ENCODE peak calls at places on chromosome 19, in six cellular contexts. I is GM12878, G is epithelial cell of esophagus, X is HFF-Myc, W is PC-3, C is cardiac muscle cell. B is an unnamed sample.

GRCh38 chr19:50423279-50424113 is 4.8 kb downstream of the SPIB start:
- DNase-seq in G (no peak), C (no peak), I (no peak), X (no peak), W (no peak), B (no peak)

GRCh38 chr19:37007587-37008220 is 70.5 kb upstream of the ZNF420 start:
- DNase-seq in X (peak), G (no peak), I (no peak), W (no peak), C (peak), B (no peak)

GRCh38 chr19:1276620-1277007 is 1.3 kb downstream of the FAM174C start:
- DNase-seq in C (no peak), W (no peak), X (no peak), G (no peak), I (no peak), B (no peak)

GRCh38 chr19:16660763-16661479 is at the start of gene TMEM38A:
- DNase-seq in X (no peak), C (peak), I (no peak), G (peak), W (peak), B (peak)

GRCh38 chr19:29832801-29833200 is 21.0 kb downstream of the CCNE1 start:
- DNase-seq in C (no peak), I (no peak), G (no peak), X (no peak), W (no peak), B (no peak)

GRCh38 chr19:21604351-21604926 is 99.0 kb downstream of the ZNF429 start:
- DNase-seq in G (peak), I (no peak), X (no peak), W (peak), C (peak), B (no peak)

GRCh38 chr19:42442833-42443232 is at the start of gene CXCL17:
- DNase-seq in G (peak), W (peak), I (no peak), C (no peak), X (no peak), B (no peak)

GRCh38 chr19:21463449-21464105 is 41.8 kb upstream of the ZNF429 start:
- DNase-seq in I (no peak), W (peak), G (no peak), X (no peak), C (peak), B (peak)

GRCh38 chr19:16571689-16572331 is 405 bp downstream of the SLC35E1 start:
- DNase-seq in I (no peak), W (peak), G (peak), X (no peak), C (peak), B (no peak)

GRCh38 chr19:17328517-17329060 is 6.1 kb downstream of the ANO8 start:
- DNase-seq in X (no peak), W (no peak), I (no peak), C (no peak), G (no peak), B (no peak)

GRCh38 chr19:2811735-2812413 is 7.8 kb upstream of the ZNF554 start:
- DNase-seq in C (no peak), W (no peak), I (no peak), X (no peak), G (no peak), B (no peak)

GRCh38 chr19:10566408-10566657 is 523 bp upstream of the KRI1 start:
- DNase-seq in G (no peak), I (no peak), C (no peak), W (no peak), X (no peak), B (no peak)

GRCh38 chr19:10566658-10567410 is 1.0 kb upstream of the KRI1 start:
- DNase-seq in C (no peak), G (no peak), I (peak), W (no peak), X (no peak), B (no peak)

GRCh38 chr19:10567696-10568443 is 909 bp downstream of the CDKN2D start:
- DNase-seq in I (no peak), G (no peak), C (no peak), X (no peak), W (no peak), B (no peak)

GRCh38 chr19:10568826-10569651 is at the start of gene CDKN2D:
- DNase-seq in C (peak), G (peak), X (peak), W (peak), I (peak), B (peak)

DNA sequence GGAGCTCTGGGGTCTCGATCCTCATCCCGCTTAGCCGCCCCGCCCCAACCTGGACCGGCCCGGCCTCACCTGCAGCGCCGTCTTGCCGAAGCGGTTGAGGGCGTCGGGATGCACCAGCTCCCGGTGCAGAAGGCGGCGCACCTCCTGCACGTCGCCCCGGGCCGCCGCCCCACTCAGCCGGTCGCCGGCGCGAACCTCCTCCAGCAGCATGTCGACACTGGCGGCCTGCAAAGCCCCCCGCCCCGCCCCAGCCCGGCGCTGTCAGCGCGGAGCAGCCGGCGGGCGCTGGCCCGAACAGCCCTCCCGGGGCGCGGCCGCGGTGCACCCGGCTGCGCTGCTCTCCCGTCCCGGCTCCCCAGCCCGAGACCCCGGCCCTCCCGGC is 344 bp downstream of the CDKN2D start:
- DNase-seq in I (no peak), X (no peak), C (no peak), W (peak), G (peak), B (no peak)
- TF ChIP-seq CTCF in I (no peak), X (no peak), C (no peak), W (no peak), G (no peak), B (peak)

GRCh38 chr19:31232220-31232619 is 117.0 kb downstream of the TSHZ3 start:
- DNase-seq in W (no peak), C (no peak), I (no peak), G (peak), X (peak), B (no peak)
- TF ChIP-seq CTCF in W (no peak), C (no peak), I (no peak), G (peak), X (peak), B (peak)

DNA sequence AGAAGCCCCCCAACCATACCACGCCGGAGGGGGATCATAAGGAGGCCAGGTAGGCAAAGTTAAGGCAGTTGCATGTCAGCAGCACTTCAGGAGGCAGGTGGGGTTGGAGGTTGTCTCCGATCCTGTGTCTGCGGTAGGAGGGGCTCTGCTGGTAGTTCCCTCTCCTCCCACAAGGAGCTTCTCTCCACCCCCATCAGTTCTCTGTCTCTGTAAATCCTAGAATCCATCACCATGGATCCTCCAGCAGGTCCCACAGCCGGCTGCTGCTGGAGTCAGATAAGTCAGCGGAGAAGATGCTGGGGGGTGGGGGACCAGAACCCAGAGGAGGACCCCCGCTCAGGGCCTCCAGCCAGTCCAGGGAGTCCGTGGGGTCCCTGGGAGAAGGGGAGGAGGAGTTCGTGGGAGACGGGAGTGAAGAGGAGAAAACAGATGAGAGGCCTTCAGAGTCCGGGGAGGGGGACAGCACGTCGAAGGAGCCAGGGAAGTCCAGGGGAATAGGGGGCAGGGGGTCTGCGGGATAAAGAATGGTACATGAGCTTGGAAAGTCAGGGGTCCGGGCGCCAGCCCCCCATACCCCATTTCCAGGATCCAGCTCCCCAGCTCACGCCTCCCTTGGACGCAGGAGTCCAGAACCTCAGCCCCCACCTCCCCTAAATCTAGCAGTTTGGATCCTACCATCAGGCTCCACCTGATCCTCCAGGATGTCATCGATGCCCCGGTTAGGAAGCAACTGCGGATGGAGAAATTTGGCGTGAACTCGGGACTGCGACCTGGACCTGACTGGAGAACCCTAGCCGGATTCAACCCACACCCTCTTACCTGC is 6.3 kb downstream of the MAMSTR start:
- DNase-seq in X (no peak), I (no peak), G (peak), C (no peak), W (no peak), B (no peak)
- TF ChIP-seq CTCF in X (no peak), I (no peak), G (peak), C (peak), W (no peak), B (peak)

DNA sequence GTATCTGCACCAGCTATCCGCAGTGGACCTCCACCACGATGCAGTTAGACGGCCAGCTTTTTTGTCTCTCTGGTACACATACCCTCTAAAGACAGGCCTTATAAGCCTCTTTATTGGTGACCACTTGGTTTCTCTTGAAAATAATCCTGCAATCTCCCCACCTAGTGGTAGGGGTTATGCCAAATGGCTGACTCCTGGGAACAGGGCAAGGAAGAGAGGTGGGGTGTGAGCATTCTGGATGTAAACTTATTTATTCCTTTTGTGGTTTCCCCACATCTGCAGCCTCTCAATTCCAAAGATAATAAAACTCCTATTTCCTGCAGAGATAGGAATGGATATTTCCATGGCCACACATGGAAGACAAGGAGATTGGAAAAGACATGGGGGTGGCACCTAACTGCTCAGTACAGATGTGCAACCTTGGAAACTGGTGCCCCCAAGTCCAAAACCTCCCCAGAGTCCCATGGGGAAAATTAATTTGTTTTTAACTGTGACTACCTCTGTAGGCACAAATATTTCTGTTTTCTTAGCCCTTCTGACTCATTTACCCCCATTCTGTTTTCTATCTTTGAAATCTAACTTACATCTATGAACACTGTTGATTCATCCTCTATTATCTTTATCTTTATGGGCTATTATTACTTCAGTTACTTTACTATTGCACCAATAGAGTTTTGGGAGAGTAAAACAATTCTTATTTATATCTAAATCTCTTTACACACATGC is 112.7 kb upstream of the TSHZ3 start:
- DNase-seq in W (no peak), X (no peak), I (no peak), C (peak), G (no peak), B (no peak)
- TF ChIP-seq CTCF in W (no peak), X (no peak), I (no peak), C (peak), G (no peak), B (no peak)

DNA sequence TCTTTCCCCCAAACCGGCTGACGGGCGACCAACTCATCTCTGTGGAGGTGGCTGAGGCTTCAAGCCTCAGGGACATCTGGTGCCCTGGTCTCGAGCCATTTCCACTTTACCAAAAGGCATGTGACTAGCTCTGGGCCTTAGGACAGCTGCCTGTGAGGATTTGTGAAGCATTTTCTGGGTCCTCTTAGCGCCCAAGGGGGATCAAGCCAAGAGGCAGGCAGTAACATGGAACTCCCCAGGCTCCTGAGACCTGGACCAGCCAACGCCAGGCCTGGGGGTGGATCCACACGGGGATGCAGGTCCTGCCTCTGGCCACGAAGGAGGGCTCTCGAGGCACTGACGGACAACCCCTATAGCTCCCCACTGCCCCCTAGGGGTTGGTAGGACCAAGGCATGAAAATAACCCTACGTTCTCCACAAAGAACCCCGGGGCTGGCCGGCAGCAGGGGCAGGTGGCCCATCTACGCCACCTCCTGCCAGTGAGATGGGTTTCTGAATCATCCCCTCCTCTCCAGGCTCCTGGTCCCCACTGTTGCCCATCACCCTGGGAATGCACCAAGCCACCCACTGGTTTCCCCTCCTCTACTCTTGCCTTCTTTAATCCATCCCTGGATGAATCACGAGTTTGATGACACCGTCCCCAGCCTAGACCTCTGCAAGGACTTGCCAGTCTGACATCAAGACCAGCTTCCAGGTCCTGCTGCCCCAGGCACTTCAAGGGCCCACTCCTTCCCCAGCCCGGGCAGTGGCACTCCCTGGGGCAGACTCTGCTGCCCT is 7.0 kb upstream of the MYDGF start:
- DNase-seq in W (peak), G (peak), X (peak), C (peak), I (no peak), B (no peak)
- TF ChIP-seq CTCF in W (peak), G (peak), X (peak), C (peak), I (peak), B (peak)

DNA sequence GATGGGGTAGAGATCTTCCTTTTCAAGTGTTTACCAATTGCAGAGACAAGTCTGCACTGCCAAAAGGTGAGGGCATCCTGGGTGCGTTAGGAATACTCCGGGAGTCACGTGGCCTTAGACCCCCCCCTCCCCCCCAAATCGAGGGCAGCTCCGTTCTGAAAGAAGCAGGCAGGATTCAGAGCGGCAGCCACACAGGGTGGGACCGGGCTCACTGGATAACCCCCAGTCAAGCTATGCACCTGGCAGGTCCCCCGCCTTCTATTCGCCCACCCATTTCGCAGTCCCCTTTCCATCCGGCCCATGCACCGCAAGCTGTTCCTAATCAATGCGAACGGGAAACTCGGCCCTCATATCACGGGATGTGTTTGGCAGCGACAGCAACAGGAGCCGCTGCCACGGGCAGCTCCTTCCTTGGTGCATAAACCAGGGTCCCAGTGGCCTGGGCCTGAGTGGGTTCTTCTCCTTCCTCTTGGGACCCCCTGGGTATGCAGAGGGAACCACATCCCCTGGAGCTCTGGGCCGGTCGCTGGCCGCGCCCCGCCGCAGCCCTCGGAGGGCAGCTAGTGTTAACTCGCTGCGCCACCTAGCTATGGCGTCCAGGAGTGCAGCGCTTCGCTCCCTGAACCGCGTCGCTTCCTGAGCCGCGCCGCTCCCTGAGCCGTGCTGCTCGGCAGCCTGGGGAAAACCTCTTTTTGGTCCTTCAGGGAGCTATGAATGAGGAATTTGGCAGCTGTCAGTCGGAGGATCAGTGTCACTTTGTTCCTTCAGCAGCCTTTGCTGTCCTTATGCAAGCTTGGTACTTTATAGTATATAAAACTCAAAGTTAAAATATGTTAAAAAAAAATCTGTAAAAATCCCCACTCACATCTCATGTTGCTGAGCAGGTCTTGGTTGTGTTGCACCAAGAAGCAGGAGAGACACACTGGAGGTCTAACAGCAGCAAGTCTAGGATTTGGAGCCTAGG is 41.4 kb downstream of the LYL1 start:
- DNase-seq in W (peak), I (peak), G (peak), C (peak), X (no peak), B (peak)
- TF ChIP-seq CTCF in W (peak), I (peak), G (peak), C (peak), X (peak), B (peak)

GRCh38 chr19:45782820-45783785 is 813 bp upstream of the DMPK start:
- DNase-seq in W (peak), G (peak), C (peak), I (no peak), X (no peak), B (no peak)
- TF ChIP-seq CTCF in W (no peak), G (no peak), C (no peak), I (no peak), X (no peak), B (no peak)

DNA sequence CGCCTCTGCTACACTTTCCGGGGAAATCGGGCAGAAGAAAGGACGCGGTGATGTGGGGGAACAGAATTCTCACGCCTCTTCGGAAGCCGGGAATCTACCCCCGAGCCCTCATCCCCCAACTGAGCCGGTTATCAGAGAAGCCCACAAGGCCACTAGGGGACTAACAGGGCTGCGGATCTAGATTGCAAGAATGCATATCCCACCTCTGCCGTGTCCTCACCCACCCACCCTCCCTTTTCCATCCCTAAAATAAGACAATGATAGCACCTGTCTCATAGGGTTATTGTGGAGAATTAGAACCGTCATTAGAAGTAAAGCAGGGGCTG is 1.1 kb downstream of the IGFLR1 start:
- DNase-seq in W (no peak), C (no peak), G (no peak), I (no peak), X (no peak), B (no peak)
- TF ChIP-seq CTCF in W (no peak), C (no peak), G (no peak), I (no peak), X (no peak), B (peak)